ENCODE peak calls at places on chromosomes 6 and 20, in seven cellular contexts. B, Z, H, Y, C, T and V are unnamed samples.

GRCh38 chr6:53294095-53294494 is 54.7 kb downstream of the ELOVL5 start:
- DNase-seq in H (no peak), B (no peak), T (peak; percentile 64), Z (no peak), C (peak; percentile 35), Y (no peak), V (peak; percentile 24)

GRCh38 chr6:7475081-7475480 is 66.4 kb upstream of the DSP start:
- DNase-seq in H (no peak), B (no peak), T (no peak), C (no peak), Y (no peak), Z (no peak), V (no peak)

GRCh38 chr6:145705561-145705960 is 29.8 kb downstream of the EPM2A start:
- DNase-seq in H (no peak), T (no peak), Y (peak; percentile 29), C (no peak), Z (no peak), B (no peak), V (no peak)

GRCh38 chr6:82000551-82000950 is 247.0 kb downstream of the IBTK start:
- DNase-seq in Z (no peak), H (no peak), B (no peak), Y (no peak), C (no peak), T (no peak), V (no peak)

GRCh38 chr6:168545428-168545827 is 104.4 kb downstream of the SMOC2 start:
- DNase-seq in Z (no peak), C (no peak), T (no peak), H (no peak), Y (no peak), B (no peak), V (no peak)

GRCh38 chr20:35523298-35523888 is 6.1 kb downstream of the C20orf173 start:
- DNase-seq in Z (no peak), T (peak; percentile 38), Y (no peak), B (no peak), H (no peak), C (no peak), V (no peak)

GRCh38 chr20:5356921-5357320 is 40.2 kb upstream of the PROKR2 start:
- DNase-seq in Z (no peak), H (no peak), B (no peak), Y (no peak), T (no peak), C (no peak), V (no peak)

GRCh38 chr6:33277663-33278391 is 904 bp downstream of the B3GALT4 start:
- DNase-seq in Z (no peak), T (peak; percentile 29), B (no peak), Y (no peak), C (no peak), H (no peak), V (no peak)

GRCh38 chr20:57611605-57612311 is 8.5 kb downstream of the ZBP1 start:
- DNase-seq in Z (no peak), C (no peak), H (no peak), T (no peak), B (no peak), Y (no peak), V (peak; percentile 9)

GRCh38 chr6:68559716-68560115 is 75.4 kb upstream of the ADGRB3 start:
- DNase-seq in H (no peak), Z (no peak), C (no peak), Y (peak; percentile 8), T (peak; percentile 48), B (no peak), V (no peak)

GRCh38 chr20:61698598-61698960 is 367.1 kb downstream of the TAF4 start:
- DNase-seq in Y (no peak), C (no peak), Z (no peak), H (no peak), T (no peak), B (no peak), V (no peak)

GRCh38 chr6:34897130-34897529 is 8.1 kb downstream of the ANKS1A start:
- DNase-seq in C (no peak), Y (no peak), T (no peak), Z (no peak), H (no peak), B (no peak), V (no peak)

GRCh38 chr6:7922596-7922995 is 12.0 kb upstream of the TXNDC5 start:
- DNase-seq in B (no peak), Z (no peak), C (no peak), T (no peak), Y (no peak), H (no peak), V (no peak)

GRCh38 chr6:39339557-39340555 is 17.4 kb upstream of the KCNK16 start:
- DNase-seq in Z (no peak), Y (no peak), B (no peak), C (peak; percentile 76), T (peak; percentile 37), H (peak; percentile 76), V (no peak)

DNA sequence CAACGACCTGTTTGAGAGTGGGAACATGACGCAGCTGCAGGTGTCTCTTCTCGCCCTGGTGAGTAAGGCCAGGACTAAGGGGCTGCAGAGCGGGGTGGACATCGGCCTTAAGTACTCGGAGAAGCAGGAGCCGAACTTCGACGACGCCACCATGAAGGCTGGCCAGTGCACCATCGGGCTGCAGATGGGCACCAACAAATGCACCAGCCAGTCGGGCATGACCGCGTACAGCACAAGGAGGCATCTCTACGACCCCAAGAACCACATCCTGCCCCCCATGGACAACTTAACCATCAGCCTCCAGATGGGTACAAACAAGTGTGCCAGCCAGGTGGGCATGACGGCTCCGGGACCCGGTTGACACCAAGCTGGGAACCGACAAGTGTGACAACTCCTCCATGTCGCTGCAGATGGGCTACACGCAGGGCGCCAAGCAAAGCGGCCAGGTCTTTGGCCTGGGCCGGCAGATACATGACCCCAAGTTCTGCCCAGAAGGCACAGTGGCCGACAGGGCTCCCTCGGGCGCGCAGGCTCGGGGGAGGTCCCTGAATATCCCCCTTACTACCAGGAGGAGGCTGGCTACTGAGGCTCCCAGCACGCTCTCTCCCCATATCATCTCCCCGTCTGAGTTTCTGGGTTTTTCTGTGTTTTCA is 15.9 kb upstream of the AMD1 start:
- DNase-seq in T (no peak), H (no peak), Z (no peak), B (no peak), Y (no peak), C (no peak), V (no peak)
- H3K27ac ChIP-seq in T (no peak overlapping the region), H (no peak overlapping the region), Z (no peak overlapping the region), B (no peak overlapping the region), Y (no peak overlapping the region), C (no peak overlapping the region), V (no peak overlapping the region)

DNA sequence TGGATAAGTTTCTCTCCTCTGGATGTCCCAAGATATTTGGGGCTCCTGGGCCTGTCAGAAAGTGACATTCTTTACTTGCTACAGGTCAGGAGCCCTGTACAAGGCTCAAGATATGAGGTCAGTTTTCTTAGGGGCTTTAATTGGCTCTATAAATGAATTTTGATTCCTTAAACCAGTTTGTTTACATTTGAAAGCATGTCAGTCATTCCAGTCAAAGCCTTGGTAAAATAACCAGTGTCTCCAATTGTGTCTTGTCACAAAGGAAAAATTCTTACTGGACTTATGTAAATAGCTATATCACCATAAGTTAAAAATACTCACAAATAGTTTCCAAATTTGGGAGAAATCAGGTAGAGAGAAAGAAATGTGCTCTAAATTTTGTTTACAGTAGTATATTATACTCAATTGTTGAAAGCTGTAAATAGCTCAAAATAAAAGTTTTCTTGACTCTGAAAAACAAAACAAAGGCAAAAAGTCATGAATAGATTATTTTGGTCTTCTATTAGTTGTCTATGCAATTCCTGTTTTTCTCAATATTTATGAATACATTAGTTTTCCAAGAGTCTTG is 22.9 kb downstream of the RNF182 start:
- DNase-seq in Z (no peak), T (no peak), C (no peak), Y (no peak), H (no peak), B (no peak), V (no peak)
- H3K27me3 ChIP-seq in Z (no peaks in the 10 kb centered on the region), T (no peaks in the 10 kb centered on the region), C (no peaks in the 10 kb centered on the region), Y (no peaks in the 10 kb centered on the region), H (no peaks in the 10 kb centered on the region), B (no peaks in the 10 kb centered on the region), V (no peaks in the 10 kb centered on the region)

DNA sequence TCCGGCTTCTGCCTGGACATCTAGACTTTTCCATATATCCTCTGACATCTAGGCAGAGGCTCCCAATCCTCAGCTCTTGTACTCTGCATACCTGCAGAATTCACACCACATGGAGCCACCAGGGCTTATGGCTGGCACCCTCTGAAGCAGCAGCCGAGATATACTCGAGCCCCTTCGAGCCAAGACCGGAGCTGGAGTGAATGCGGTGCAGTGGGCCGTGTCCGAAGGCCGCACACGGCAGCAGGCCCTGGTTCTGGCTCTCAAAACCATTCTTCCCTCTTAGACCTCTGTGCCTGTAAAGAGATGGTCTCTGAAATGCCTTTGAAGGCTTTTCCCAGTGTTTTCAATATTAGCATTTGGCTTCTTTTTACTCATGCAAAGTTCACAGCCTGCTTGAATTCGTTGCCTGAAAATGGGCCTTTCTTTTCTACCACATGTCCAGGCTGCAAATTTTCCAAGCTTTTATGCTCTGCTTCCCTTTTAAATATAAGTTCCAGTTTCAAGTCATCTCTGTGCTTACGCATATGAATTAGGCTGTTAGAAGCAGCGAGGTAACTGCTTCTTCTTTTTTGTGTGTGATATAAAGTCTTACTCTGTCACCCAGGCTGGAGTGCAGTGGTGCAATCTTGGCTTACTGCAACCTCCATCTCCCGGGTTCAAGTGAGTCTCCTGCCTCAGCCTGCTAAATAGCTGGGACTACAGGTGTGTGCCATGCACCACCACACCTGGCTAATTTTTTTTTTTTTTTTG is 3.9 kb upstream of the SIRPB1 start:
- DNase-seq in C (no peak), T (no peak), Y (no peak), B (no peak), H (no peak), Z (no peak), V (no peak)
- H3K27ac ChIP-seq in C (no peak overlapping the region), T (no peak overlapping the region), Y (no peak overlapping the region), B (no peak overlapping the region), H (no peak overlapping the region), Z (no peak overlapping the region), V (no peak overlapping the region)

GRCh38 chr6:137488736-137489409 is 5.3 kb downstream of the OLIG3 start:
- DNase-seq in T (peak; percentile 60), B (no peak), Y (no peak), H (no peak), Z (no peak), C (no peak), V (no peak)
- H3K27me3 ChIP-seq in T (peaks cover 100% of the 10 kb centered on the region), B (peaks cover 84% of the 10 kb centered on the region), Y (peaks cover 85% of the 10 kb centered on the region), H (no peaks in the 10 kb centered on the region), Z (peaks cover 43% of the 10 kb centered on the region), C (peaks cover 100% of the 10 kb centered on the region), V (peaks cover 92% of the 10 kb centered on the region)